ENCODE peak calls at places on chromosome 14, in ten cellular contexts. K is thoracic aorta, L is fibroblast of pulmonary artery, C is brain microvascular endothelial cell, I is mammary epithelial cell, U is AG10803, R is uterus, Z is tibial artery, Y is transverse colon, M is lower leg skin. W is an unnamed sample.

GRCh38 chr14:23512156-23512555 is 39.4 kb downstream of the ZFHX2 start:
- DNase-seq in L (no peak), C (no peak), Z (no peak), R (no peak), U (no peak), I (no peak), M (no peak), K (no peak), Y (no peak), W (no peak)

GRCh38 chr14:96739511-96739910 is 57.7 kb upstream of the VRK1 start:
- DNase-seq in U (no peak), C (no peak), Z (no peak), M (no peak), K (no peak), R (no peak), I (no peak), Y (no peak), L (no peak), W (no peak)

GRCh38 chr14:59936145-59936544 is 16.2 kb downstream of the LRRC9 start:
- DNase-seq in K (no peak), I (no peak), Z (no peak), L (no peak), C (no peak), Y (no peak), M (no peak), U (no peak), R (no peak), W (no peak)

GRCh38 chr14:74763803-74764531 is 851 bp downstream of the YLPM1 start:
- DNase-seq in I (peak), Z (peak), U (peak), L (no peak), K (no peak), C (peak), R (peak), M (peak), Y (peak), W (no peak)

GRCh38 chr14:24058260-24058950 is 6.6 kb downstream of the CARMIL3 start:
- DNase-seq in I (peak), L (peak), Y (peak), K (peak), Z (peak), C (peak), R (peak), M (no peak), U (peak), W (peak)

GRCh38 chr14:101968186-101968585 is 3.8 kb downstream of the DYNC1H1 start:
- DNase-seq in Y (no peak), R (no peak), L (no peak), I (no peak), U (no peak), Z (no peak), K (no peak), C (no peak), M (peak), W (no peak)

GRCh38 chr14:56794557-56795283 is 15.6 kb downstream of the OTX2 start:
- DNase-seq in R (no peak), C (no peak), Z (no peak), Y (no peak), K (no peak), M (no peak), L (no peak), I (no peak), U (no peak), W (no peak)

GRCh38 chr14:49986344-49987014 is 93.6 kb downstream of the ARF6 start:
- DNase-seq in Z (no peak), K (no peak), I (no peak), L (peak), Y (no peak), M (peak), C (no peak), R (no peak), U (peak), W (no peak)

GRCh38 chr14:71539660-71540285 is 392.5 kb upstream of the RGS6 start:
- DNase-seq in R (no peak), I (no peak), U (no peak), Z (no peak), C (no peak), L (no peak), M (no peak), K (no peak), Y (no peak), W (no peak)

GRCh38 chr14:52778702-52779101 is 12.7 kb downstream of the GNPNAT1 start:
- DNase-seq in R (no peak), Y (no peak), M (no peak), Z (no peak), L (no peak), U (no peak), K (no peak), I (no peak), C (no peak), W (no peak)

GRCh38 chr14:57747036-57747435 is 118.9 kb downstream of the SLC35F4 start:
- DNase-seq in M (no peak), C (no peak), R (no peak), K (no peak), Y (peak), U (no peak), L (peak), Z (no peak), I (peak), W (no peak)

GRCh38 chr14:30706704-30707103 is 84.6 kb downstream of the SCFD1 start:
- DNase-seq in K (no peak), L (no peak), M (no peak), Z (no peak), U (no peak), C (no peak), Y (no peak), I (no peak), R (no peak), W (no peak)

GRCh38 chr14:58822856-58823255 is 185.1 kb downstream of the DACT1 start:
- DNase-seq in I (no peak), Y (no peak), K (no peak), M (no peak), R (no peak), L (no peak), Z (no peak), U (no peak), C (no peak), W (no peak)

GRCh38 chr14:28754209-28754985 is 12.2 kb upstream of the FOXG1 start:
- DNase-seq in R (no peak), Z (no peak), K (no peak), U (peak), M (no peak), L (peak), Y (no peak), C (peak), I (peak), W (no peak)

DNA sequence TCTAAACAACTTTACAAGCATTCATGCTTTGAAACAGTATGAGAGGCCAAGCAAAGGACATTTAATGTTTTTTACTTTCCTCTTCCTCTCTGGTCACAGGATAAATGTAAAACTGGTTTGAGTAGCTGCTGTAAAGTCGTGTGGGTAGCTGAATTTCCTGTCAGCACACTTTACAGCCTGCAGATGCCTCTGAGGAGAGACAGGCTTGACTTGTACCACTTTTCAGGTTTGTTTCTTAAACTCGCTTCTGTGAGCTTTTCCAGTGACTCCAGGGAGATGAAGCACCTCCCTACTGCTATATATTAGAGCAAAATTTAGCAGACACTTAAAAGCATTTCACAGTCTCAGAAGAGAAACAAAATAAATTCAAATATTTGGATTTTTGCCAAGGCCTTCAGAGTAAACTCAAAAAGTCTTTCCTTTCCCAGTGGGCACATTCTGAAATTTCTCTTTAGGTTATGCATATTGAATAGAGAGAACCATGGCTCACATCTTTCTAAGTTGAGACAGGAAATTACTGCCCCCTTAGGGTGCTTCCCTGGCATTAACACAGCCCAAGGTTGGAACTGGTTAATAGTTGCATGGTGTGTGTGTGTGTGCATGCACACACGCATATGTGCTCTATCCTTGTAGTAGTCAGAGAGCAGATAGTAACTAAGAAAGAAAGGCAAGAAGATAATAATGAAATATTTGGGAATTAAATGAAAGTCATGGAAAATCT is 557.3 kb upstream of the MIS18BP1 start:
- DNase-seq in M (no peak), R (no peak), K (no peak), C (no peak), Z (no peak), Y (no peak), U (no peak), L (no peak), I (no peak), W (no peak)
- TF ChIP-seq CTCF in M (no peak), R (no peak), K (no peak), C (peak), Z (no peak), Y (peak), U (no peak), L (no peak), I (peak), W (no peak)

DNA sequence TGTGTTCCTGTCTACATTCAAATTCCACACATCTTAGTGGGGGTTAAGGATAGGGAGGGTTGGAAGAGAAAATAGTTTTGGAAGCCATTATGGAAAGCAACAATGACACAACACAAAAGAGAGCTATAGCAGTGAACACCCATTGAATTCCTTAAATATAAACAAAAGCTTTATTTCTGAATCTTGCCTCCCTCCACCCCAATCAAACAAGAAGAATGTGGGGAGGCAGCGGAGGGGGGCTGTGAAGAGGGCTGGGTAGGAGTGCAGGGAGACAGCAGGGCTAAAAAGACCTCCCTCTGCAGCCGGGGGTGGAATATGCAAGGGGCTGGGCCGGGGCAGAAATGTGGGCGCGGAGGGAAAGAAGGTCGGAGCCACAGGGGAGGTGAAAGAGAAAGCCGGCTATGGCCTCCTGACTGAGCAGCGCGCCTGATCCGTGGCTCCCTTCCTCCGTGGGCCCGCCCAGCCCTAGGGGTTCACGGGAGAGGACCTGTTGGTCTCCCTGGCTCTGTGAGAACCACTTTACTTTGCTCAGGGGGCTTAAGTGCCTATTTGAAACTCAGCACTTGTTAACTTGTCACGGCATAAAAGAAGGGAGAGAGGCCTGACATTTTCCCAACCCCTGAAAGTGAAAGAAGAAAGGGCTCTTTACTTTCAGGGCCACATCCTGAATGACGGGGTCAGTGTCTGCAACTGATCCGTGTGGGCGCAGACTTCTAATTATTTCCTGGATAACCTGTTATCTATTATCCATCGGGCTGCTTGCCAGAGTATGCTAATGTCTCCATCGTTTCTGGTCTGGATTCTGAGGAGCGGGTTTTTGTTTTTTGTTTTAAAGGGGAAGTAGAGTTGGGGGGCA is 127.3 kb upstream of the MAX start:
- DNase-seq in Z (no peak), R (no peak), U (peak), C (no peak), I (peak), L (peak), Y (peak), K (no peak), M (peak), W (no peak)
- H3K4me3 ChIP-seq in Z (peak), R (peak), U (peak), C (peak), I (peak), L (peak), Y (peak), K (peak), M (no peak), W (peak)

GRCh38 chr14:93104961-93105360 is 10.8 kb downstream of the ITPK1 start:
- DNase-seq in U (no peak), K (no peak), R (no peak), L (no peak), C (no peak), I (no peak), Y (no peak), M (no peak), Z (no peak), W (no peak)
- TF ChIP-seq CTCF in U (peak), K (no peak), R (no peak), L (no peak), C (peak), I (no peak), Y (no peak), M (no peak), Z (no peak), W (no peak)

DNA sequence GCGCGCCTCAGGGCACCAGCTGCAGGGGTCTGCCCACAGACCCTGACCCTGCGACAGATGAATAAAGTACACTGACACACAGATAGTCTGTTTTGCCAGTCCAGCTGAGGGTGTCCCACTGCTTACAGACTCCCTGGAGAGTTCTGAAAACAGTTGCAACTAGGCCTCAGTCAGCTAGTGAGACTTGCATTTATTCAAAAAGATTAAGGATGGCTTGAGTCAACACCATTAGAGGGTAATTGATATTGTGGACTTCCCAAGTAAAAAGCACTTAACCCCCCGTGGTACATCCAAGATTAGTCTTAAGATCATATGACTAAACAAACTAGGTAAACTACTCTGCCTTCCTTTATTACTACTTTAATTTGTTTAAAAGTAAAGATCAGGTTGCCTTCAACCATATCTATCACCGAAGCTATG is 11.1 kb upstream of the PSEN1 start:
- DNase-seq in K (no peak), U (no peak), M (no peak), R (no peak), L (no peak), Y (no peak), C (no peak), Z (no peak), I (no peak), W (no peak)
- H3K4me3 ChIP-seq in K (no peak), U (no peak), M (no peak), R (no peak), L (no peak), Y (no peak), C (no peak), Z (no peak), I (no peak), W (no peak)

GRCh38 chr14:34094384-34094783 is 143.5 kb upstream of the EGLN3 start:
- DNase-seq in K (no peak), R (no peak), C (no peak), M (no peak), U (no peak), Z (no peak), I (no peak), L (no peak), Y (no peak), W (no peak)

GRCh38 chr14:34098985-34099349 is 148.1 kb upstream of the EGLN3 start:
- DNase-seq in Y (no peak), K (no peak), I (no peak), U (no peak), C (no peak), Z (no peak), R (no peak), M (no peak), L (no peak), W (no peak)

GRCh38 chr14:34099630-34100029 is 148.8 kb upstream of the EGLN3 start:
- DNase-seq in Y (peak), Z (no peak), M (no peak), U (no peak), K (no peak), C (no peak), L (no peak), R (no peak), I (no peak), W (no peak)

GRCh38 chr14:34093878-34094277 is 143.0 kb upstream of the EGLN3 start:
- DNase-seq in Z (no peak), L (no peak), K (no peak), U (no peak), C (no peak), I (no peak), M (no peak), Y (no peak), R (no peak), W (no peak)

GRCh38 chr14:34098045-34098984 is 147.4 kb upstream of the EGLN3 start:
- DNase-seq in Y (peak), U (peak), C (peak), L (peak), I (peak), M (no peak), R (peak), Z (peak), K (no peak), W (no peak)
- TF ChIP-seq CTCF in Y (peak), U (peak), C (peak), L (peak), I (peak), M (no peak), R (peak), Z (peak), K (peak), W (peak)